ENCODE peak calls at places on chromosomes 7 and 10, in six cellular contexts. Z is IMR-90, P is neuronal stem cell, N is H9, T is mesendoderm, K is H1. W is an unnamed sample.
A peak's percentile ranks its signal among the peaks of the same experiment; 100 is the strongest.

GRCh38 chr7:39709768-39710291 is 86.5 kb downstream of the RALA start:
- DNase-seq in Z (peak; percentile 91), P (no peak), N (no peak), T (peak; percentile 35), K (no peak), W (peak; percentile 89)

GRCh38 chr7:96067321-96067720 is 254.6 kb downstream of the SLC25A13 start:
- DNase-seq in Z (no peak), P (no peak), N (no peak), T (peak; percentile 36), K (no peak), W (no peak)

GRCh38 chr7:90678986-90679385 is 82.9 kb downstream of the CDK14 start:
- DNase-seq in Z (no peak), P (no peak), N (no peak), T (peak; percentile 46), K (no peak), W (no peak)

GRCh38 chr10:21194510-21194993 is 297.4 kb upstream of the NEBL start:
- DNase-seq in Z (no peak), P (no peak), N (no peak), T (no peak), K (no peak), W (peak; percentile 17)

GRCh38 chr10:133350283-133350949 is 3.2 kb downstream of the PRAP1 start:
- DNase-seq in Z (no peak), P (no peak), N (no peak), T (no peak), K (no peak), W (no peak)

GRCh38 chr7:35697414-35698175 is 2.7 kb upstream of the HERPUD2 start:
- DNase-seq in Z (peak; percentile 71), P (no peak), N (no peak), T (peak; percentile 71), K (no peak), W (peak; percentile 78)

GRCh38 chr10:22420787-22421517 is 75.7 kb downstream of the SPAG6 start:
- DNase-seq in Z (peak; percentile 16), P (no peak), N (no peak), T (no peak), K (no peak), W (no peak)

GRCh38 chr10:97412891-97413304 is 11.8 kb upstream of the RRP12 start:
- DNase-seq in Z (no peak), P (no peak), N (no peak), T (no peak), K (no peak), W (no peak)

GRCh38 chr7:90669492-90669891 is 73.4 kb downstream of the CDK14 start:
- DNase-seq in Z (no peak), P (no peak), N (no peak), T (no peak), K (no peak), W (no peak)

GRCh38 chr7:14836571-14837189 is 65.9 kb downstream of the DGKB start:
- DNase-seq in Z (peak; percentile 75), P (peak; percentile 15), N (peak; percentile 80), T (peak; percentile 95), K (peak; percentile 29), W (peak; percentile 60)

GRCh38 chr7:31494421-31494820 is 19.5 kb upstream of the ITPRID1 start:
- DNase-seq in Z (no peak), P (no peak), N (no peak), T (no peak), K (no peak), W (no peak)

GRCh38 chr10:126668505-126668904 is 2.0 kb downstream of the C10orf90 start:
- DNase-seq in Z (no peak), P (no peak), N (no peak), T (no peak), K (no peak), W (no peak)

GRCh38 chr10:48456361-48456804 is 148.5 kb downstream of the ARHGAP22 start:
- DNase-seq in Z (no peak), P (no peak), N (peak; percentile 32), T (no peak), K (no peak), W (peak; percentile 13)

GRCh38 chr10:20891338-20891714 is 5.8 kb downstream of the NEBL start:
- DNase-seq in Z (no peak), P (no peak), N (no peak), T (peak; percentile 97), K (no peak), W (peak; percentile 78)

GRCh38 chr10:35765039-35765662 is 123.1 kb upstream of the FZD8 start:
- DNase-seq in Z (no peak), P (no peak), N (peak; percentile 65), T (peak; percentile 60), K (no peak), W (peak; percentile 59)

GRCh38 chr7:12951397-12951801 is 264.0 kb downstream of the ARL4A start:
- DNase-seq in Z (peak; percentile 89), P (no peak), N (no peak), T (peak; percentile 41), K (no peak), W (peak; percentile 78)

GRCh38 chr7:100726998-100727761 is 6.2 kb upstream of the ZAN start:
- DNase-seq in Z (peak; percentile 61), P (no peak), N (no peak), T (no peak), K (no peak), W (peak; percentile 51)

GRCh38 chr10:93993414-93993781 is 333 bp upstream of the PLCE1 start:
- DNase-seq in Z (no peak), P (no peak), N (no peak), T (no peak), K (no peak), W (no peak)

GRCh38 chr10:33556581-33556980 is 222.1 kb upstream of the NRP1 start:
- DNase-seq in Z (no peak), P (no peak), N (no peak), T (no peak), K (no peak), W (no peak)

GRCh38 chr10:131996508-131997365 is 15.0 kb upstream of the BNIP3 start:
- DNase-seq in Z (no peak), P (no peak), N (no peak), T (no peak), K (no peak), W (no peak)

GRCh38 chr10:102389894-102390293 is 5.6 kb upstream of the NFKB2 start:
- DNase-seq in Z (no peak), P (no peak), N (no peak), T (no peak), K (no peak), W (no peak)

GRCh38 chr10:102384053-102384452 is 11.5 kb upstream of the NFKB2 start:
- DNase-seq in Z (no peak), P (no peak), N (peak; percentile 69), T (peak; percentile 58), K (no peak), W (peak; percentile 21)

GRCh38 chr10:102381983-102382382 is 13.5 kb upstream of the NFKB2 start:
- DNase-seq in Z (no peak), P (no peak), N (no peak), T (no peak), K (no peak), W (no peak)

GRCh38 chr10:102382871-102383270 is 12.6 kb upstream of the NFKB2 start:
- DNase-seq in Z (no peak), P (no peak), N (no peak), T (no peak), K (no peak), W (no peak)

DNA sequence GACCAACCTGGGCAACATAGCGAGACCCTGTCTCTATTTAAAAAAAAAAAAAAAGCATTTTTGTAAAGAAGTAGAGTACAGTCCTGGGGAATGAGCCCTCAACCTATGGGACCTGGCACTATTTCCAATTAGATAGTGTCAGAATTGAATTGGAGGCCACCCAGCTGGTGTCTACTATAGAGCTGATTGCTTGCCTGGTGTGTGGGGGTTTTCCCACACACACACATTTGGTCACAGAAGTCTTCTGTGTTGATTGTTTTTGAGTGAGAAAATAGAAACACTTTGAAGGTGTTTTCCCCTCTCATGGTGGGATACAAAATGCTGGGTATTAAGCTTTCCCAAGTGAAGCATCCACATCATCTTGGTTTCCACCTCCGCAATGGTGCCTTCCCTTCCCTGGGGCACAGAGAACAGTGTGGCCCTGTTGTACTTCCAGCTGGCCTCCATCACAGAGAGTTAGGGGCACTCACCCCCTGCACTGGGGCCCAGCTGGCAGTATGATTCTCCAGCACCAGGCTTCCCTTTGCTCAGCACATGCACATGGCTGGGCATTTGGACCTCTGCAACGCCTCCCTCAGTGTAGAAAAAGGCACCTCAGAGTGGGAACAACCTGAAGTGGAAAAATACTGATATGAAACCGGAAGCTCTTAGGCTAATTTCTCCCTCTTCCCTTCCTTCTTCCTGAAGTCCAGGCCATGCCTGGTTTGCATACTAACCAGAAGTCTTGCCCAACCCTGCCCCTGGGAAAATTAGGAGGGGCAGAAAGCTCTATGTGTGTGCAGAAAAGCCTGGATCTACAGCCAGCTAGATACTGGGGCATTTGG is 10.7 kb upstream of the NFKB2 start:
- DNase-seq in Z (peak; percentile 40), P (no peak), N (no peak), T (no peak), K (no peak), W (peak; percentile 62)
- H2BK15ac ChIP-seq in Z (no peak overlapping the region), P (no peak overlapping the region), N (no peak overlapping the region), T (no peak overlapping the region), K (no peak overlapping the region), W (no peak overlapping the region)

DNA sequence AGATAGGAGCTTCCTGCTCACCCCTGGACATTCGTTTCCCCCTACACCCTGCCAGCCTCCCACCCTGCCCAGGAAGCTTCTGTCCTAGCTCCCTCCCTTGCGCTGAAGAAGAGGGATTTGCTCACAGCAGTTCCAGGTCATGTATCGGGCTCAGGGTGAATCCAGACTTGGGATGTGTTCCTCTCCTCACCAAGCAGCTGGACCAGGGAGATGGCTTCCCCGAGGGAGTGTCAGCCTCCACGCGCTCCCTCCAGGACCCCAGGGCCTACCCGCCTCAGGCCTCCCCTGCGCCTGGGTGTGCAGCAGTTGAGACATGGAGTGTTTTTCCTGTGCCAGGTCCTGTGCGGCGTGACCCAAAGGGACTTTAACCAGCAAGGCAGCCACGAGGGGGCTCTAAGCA is 435.6 kb upstream of the FOXK1 start:
- DNase-seq in Z (no peak), P (no peak), N (no peak), T (no peak), K (no peak), W (no peak)
- H3K18ac ChIP-seq in Z (no peak overlapping the region), P (no peak overlapping the region), N (no peak overlapping the region), T (no peak overlapping the region), K (no peak overlapping the region), W (no peak overlapping the region)

DNA sequence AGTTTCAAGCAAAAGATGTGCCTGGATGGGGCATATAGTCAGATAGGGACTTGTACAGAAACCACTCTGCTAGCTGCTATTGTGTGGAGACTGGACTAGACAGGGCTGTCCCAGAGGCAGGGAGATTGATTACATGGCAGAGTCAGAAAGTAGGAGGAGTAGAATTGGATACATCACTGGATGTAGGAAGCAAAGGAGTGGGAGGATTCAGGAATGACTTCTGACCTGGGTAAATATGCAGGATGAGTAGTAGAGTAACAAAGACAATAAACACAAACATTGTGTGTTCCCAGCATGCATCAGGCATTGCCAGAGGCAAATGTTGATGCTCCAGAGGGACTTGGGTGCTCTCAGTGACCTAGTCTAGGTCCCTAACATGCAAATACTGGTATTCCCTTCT is 30.9 kb upstream of the MAT1A start:
- DNase-seq in Z (no peak), P (no peak), N (no peak), T (no peak), K (no peak), W (no peak)
- H3K27ac ChIP-seq in Z (no peak overlapping the region), P (no peak overlapping the region), N (no peak overlapping the region), T (no peak overlapping the region), K (no peak overlapping the region), W (no peak overlapping the region)

GRCh38 chr7:53993205-53993604 is 549.0 kb upstream of the VSTM2A start:
- DNase-seq in Z (no peak), P (no peak), N (no peak), T (no peak), K (no peak), W (no peak)

GRCh38 chr7:53983505-53983904 is 558.7 kb upstream of the VSTM2A start:
- DNase-seq in Z (no peak), P (no peak), N (no peak), T (no peak), K (no peak), W (no peak)

GRCh38 chr7:53984776-53985175 is 557.4 kb upstream of the VSTM2A start:
- DNase-seq in Z (no peak), P (no peak), N (no peak), T (peak; percentile 2), K (no peak), W (no peak)

GRCh38 chr7:53988376-53988775 is 553.8 kb upstream of the VSTM2A start:
- DNase-seq in Z (no peak), P (no peak), N (no peak), T (no peak), K (no peak), W (no peak)
- H2BK15ac ChIP-seq in Z (no peak overlapping the region), P (no peak overlapping the region), N (no peak overlapping the region), T (no peak overlapping the region), K (no peak overlapping the region), W (no peak overlapping the region)